ENCODE peak calls at places on chromosome 11, in nine cellular contexts. One of them, this sample, is unnamed.

GRCh38 chr11:67117176-67117575 is 1.9 kb upstream of the KDM2A start:
- DNase-seq in tibial artery: no peak
- DNase-seq in pancreas: no peak
- DNase-seq in esophagus squamous epithelium: no peak
- DNase-seq in type B pancreatic cell: no peak
- DNase-seq in tibial nerve: no peak
- DNase-seq in MCF 10A: no peak
- DNase-seq in GM12865: no peak
- DNase-seq in AG04450: no peak
- DNase-seq in this sample: no peak

GRCh38 chr11:91981995-91982394 is 242.6 kb upstream of the FAT3 start:
- DNase-seq in GM12865: no peak
- DNase-seq in esophagus squamous epithelium: no peak
- DNase-seq in tibial artery: peak
- DNase-seq in MCF 10A: peak
- DNase-seq in AG04450: peak
- DNase-seq in pancreas: no peak
- DNase-seq in tibial nerve: peak
- DNase-seq in type B pancreatic cell: no peak
- DNase-seq in this sample: no peak

GRCh38 chr11:1299621-1300020 is 9.8 kb downstream of the TOLLIP start:
- DNase-seq in tibial nerve: no peak
- DNase-seq in GM12865: no peak
- DNase-seq in tibial artery: no peak
- DNase-seq in MCF 10A: no peak
- DNase-seq in pancreas: peak
- DNase-seq in type B pancreatic cell: peak
- DNase-seq in AG04450: no peak
- DNase-seq in esophagus squamous epithelium: no peak
- DNase-seq in this sample: no peak

GRCh38 chr11:8219257-8220021 is 44.2 kb downstream of the LMO1 start:
- DNase-seq in MCF 10A: peak
- DNase-seq in tibial nerve: peak
- DNase-seq in AG04450: peak
- DNase-seq in tibial artery: no peak
- DNase-seq in pancreas: no peak
- DNase-seq in GM12865: peak
- DNase-seq in esophagus squamous epithelium: no peak
- DNase-seq in type B pancreatic cell: no peak
- DNase-seq in this sample: no peak

GRCh38 chr11:92703431-92703830 is 266.0 kb upstream of the MTNR1B start:
- DNase-seq in GM12865: no peak
- DNase-seq in type B pancreatic cell: no peak
- DNase-seq in tibial artery: no peak
- DNase-seq in pancreas: no peak
- DNase-seq in esophagus squamous epithelium: no peak
- DNase-seq in MCF 10A: no peak
- DNase-seq in AG04450: no peak
- DNase-seq in tibial nerve: no peak
- DNase-seq in this sample: no peak

GRCh38 chr11:77440678-77441077 is 33.2 kb downstream of the PAK1 start:
- DNase-seq in type B pancreatic cell: no peak
- DNase-seq in pancreas: no peak
- DNase-seq in AG04450: no peak
- DNase-seq in esophagus squamous epithelium: no peak
- DNase-seq in MCF 10A: no peak
- DNase-seq in tibial artery: no peak
- DNase-seq in tibial nerve: no peak
- DNase-seq in GM12865: no peak
- DNase-seq in this sample: no peak

GRCh38 chr11:72100462-72100861 is 2.6 kb downstream of the LAMTOR1 start:
- DNase-seq in tibial artery: no peak
- DNase-seq in MCF 10A: no peak
- DNase-seq in tibial nerve: no peak
- DNase-seq in GM12865: no peak
- DNase-seq in esophagus squamous epithelium: no peak
- DNase-seq in pancreas: no peak
- DNase-seq in type B pancreatic cell: no peak
- DNase-seq in AG04450: no peak
- DNase-seq in this sample: no peak

GRCh38 chr11:72013765-72014711 is 15.3 kb downstream of the IL18BP start:
- DNase-seq in esophagus squamous epithelium: no peak
- DNase-seq in pancreas: peak
- DNase-seq in tibial nerve: no peak
- DNase-seq in MCF 10A: no peak
- DNase-seq in tibial artery: peak
- DNase-seq in type B pancreatic cell: no peak
- DNase-seq in GM12865: no peak
- DNase-seq in AG04450: no peak
- DNase-seq in this sample: no peak

GRCh38 chr11:665062-665706 is 28.1 kb downstream of the DRD4 start:
- DNase-seq in pancreas: no peak
- DNase-seq in AG04450: no peak
- DNase-seq in MCF 10A: no peak
- DNase-seq in tibial artery: no peak
- DNase-seq in GM12865: no peak
- DNase-seq in type B pancreatic cell: no peak
- DNase-seq in esophagus squamous epithelium: no peak
- DNase-seq in tibial nerve: no peak
- DNase-seq in this sample: no peak

GRCh38 chr11:12144306-12145174 is 34.1 kb downstream of the MICAL2 start:
- DNase-seq in tibial artery: peak
- DNase-seq in GM12865: no peak
- DNase-seq in pancreas: no peak
- DNase-seq in type B pancreatic cell: no peak
- DNase-seq in tibial nerve: no peak
- DNase-seq in MCF 10A: no peak
- DNase-seq in AG04450: no peak
- DNase-seq in esophagus squamous epithelium: no peak
- DNase-seq in this sample: no peak

GRCh38 chr11:65478411-65479183 is 20.2 kb upstream of the MALAT1 start:
- DNase-seq in MCF 10A: no peak
- DNase-seq in pancreas: peak
- DNase-seq in AG04450: no peak
- DNase-seq in tibial artery: peak
- DNase-seq in tibial nerve: no peak
- DNase-seq in GM12865: no peak
- DNase-seq in esophagus squamous epithelium: no peak
- DNase-seq in type B pancreatic cell: no peak
- DNase-seq in this sample: no peak

GRCh38 chr11:126282742-126283591 is at the start of gene TIRAP:
- DNase-seq in MCF 10A: peak
- DNase-seq in esophagus squamous epithelium: no peak
- DNase-seq in tibial artery: peak
- DNase-seq in AG04450: no peak
- DNase-seq in GM12865: peak
- DNase-seq in pancreas: peak
- DNase-seq in type B pancreatic cell: no peak
- DNase-seq in tibial nerve: peak
- DNase-seq in this sample: peak

GRCh38 chr11:69052343-69053168 is 3.8 kb downstream of the TPCN2 start:
- DNase-seq in pancreas: no peak
- DNase-seq in MCF 10A: no peak
- DNase-seq in tibial nerve: no peak
- DNase-seq in esophagus squamous epithelium: no peak
- DNase-seq in type B pancreatic cell: no peak
- DNase-seq in tibial artery: no peak
- DNase-seq in AG04450: no peak
- DNase-seq in GM12865: peak
- DNase-seq in this sample: no peak

GRCh38 chr11:43515090-43515489 is 156.4 kb downstream of the TTC17 start:
- DNase-seq in GM12865: peak
- DNase-seq in tibial nerve: no peak
- DNase-seq in MCF 10A: no peak
- DNase-seq in AG04450: no peak
- DNase-seq in type B pancreatic cell: no peak
- DNase-seq in tibial artery: no peak
- DNase-seq in esophagus squamous epithelium: no peak
- DNase-seq in pancreas: no peak
- DNase-seq in this sample: no peak

GRCh38 chr11:123178166-123178565 is 16.9 kb downstream of the CLMP start:
- DNase-seq in AG04450: no peak
- DNase-seq in pancreas: no peak
- DNase-seq in tibial artery: no peak
- DNase-seq in GM12865: no peak
- DNase-seq in type B pancreatic cell: no peak
- DNase-seq in MCF 10A: no peak
- DNase-seq in esophagus squamous epithelium: no peak
- DNase-seq in tibial nerve: no peak
- DNase-seq in this sample: no peak

GRCh38 chr11:123173856-123174186 is 21.2 kb downstream of the CLMP start:
- DNase-seq in AG04450: no peak
- DNase-seq in tibial artery: no peak
- DNase-seq in esophagus squamous epithelium: no peak
- DNase-seq in type B pancreatic cell: no peak
- DNase-seq in tibial nerve: no peak
- DNase-seq in GM12865: no peak
- DNase-seq in pancreas: no peak
- DNase-seq in MCF 10A: no peak
- DNase-seq in this sample: no peak

GRCh38 chr11:123174196-123175183 is 20.6 kb downstream of the CLMP start:
- DNase-seq in GM12865: no peak
- DNase-seq in AG04450: peak
- DNase-seq in pancreas: no peak
- DNase-seq in MCF 10A: peak
- DNase-seq in esophagus squamous epithelium: no peak
- DNase-seq in tibial nerve: peak
- DNase-seq in type B pancreatic cell: no peak
- DNase-seq in tibial artery: peak
- DNase-seq in this sample: no peak

GRCh38 chr11:123179571-123179970 is 15.5 kb downstream of the CLMP start:
- DNase-seq in tibial artery: no peak
- DNase-seq in AG04450: no peak
- DNase-seq in tibial nerve: no peak
- DNase-seq in MCF 10A: no peak
- DNase-seq in esophagus squamous epithelium: no peak
- DNase-seq in pancreas: no peak
- DNase-seq in GM12865: no peak
- DNase-seq in type B pancreatic cell: no peak
- DNase-seq in this sample: no peak

DNA sequence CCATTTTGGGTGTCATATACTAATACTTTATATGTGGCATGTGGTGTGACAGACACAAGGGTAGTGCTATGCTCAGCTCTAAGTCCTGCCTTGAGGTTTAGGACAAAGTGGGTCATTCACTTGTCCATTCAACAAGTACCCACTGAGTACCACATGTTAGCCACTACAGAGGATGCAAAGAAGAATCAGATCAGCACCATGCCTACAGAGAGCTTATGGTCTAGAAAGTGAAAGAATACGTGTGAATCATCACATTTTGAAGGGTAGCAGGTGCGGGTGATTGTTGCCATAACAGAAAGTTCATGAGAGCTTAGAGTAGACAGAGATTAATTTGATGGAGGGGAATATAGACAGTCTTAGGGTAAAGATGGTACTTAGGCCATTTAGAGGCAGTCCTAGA is 18.3 kb downstream of the CLMP start:
- DNase-seq in AG04450: no peak
- DNase-seq in tibial artery: no peak
- DNase-seq in type B pancreatic cell: no peak
- DNase-seq in tibial nerve: no peak
- DNase-seq in GM12865: peak
- DNase-seq in esophagus squamous epithelium: no peak
- DNase-seq in MCF 10A: no peak
- DNase-seq in pancreas: no peak
- DNase-seq in this sample: no peak
- TF ChIP-seq CTCF in AG04450: no peak
- TF ChIP-seq CTCF in tibial artery: no peak
- TF ChIP-seq CTCF in type B pancreatic cell: no peak
- TF ChIP-seq CTCF in tibial nerve: no peak
- TF ChIP-seq CTCF in GM12865: no peak
- TF ChIP-seq CTCF in esophagus squamous epithelium: no peak
- TF ChIP-seq CTCF in MCF 10A: no peak
- TF ChIP-seq CTCF in pancreas: no peak
- TF ChIP-seq CTCF in this sample: no peak

GRCh38 chr11:119018074-119018938 is at the start of the genes RPS25 and TRAPPC4:
- DNase-seq in GM12865: peak
- DNase-seq in MCF 10A: peak
- DNase-seq in type B pancreatic cell: peak
- DNase-seq in tibial nerve: peak
- DNase-seq in esophagus squamous epithelium: peak
- DNase-seq in pancreas: peak
- DNase-seq in AG04450: peak
- DNase-seq in tibial artery: peak
- DNase-seq in this sample: peak
- TF ChIP-seq CTCF in GM12865: no peak
- TF ChIP-seq CTCF in MCF 10A: no peak
- TF ChIP-seq CTCF in type B pancreatic cell: no peak
- TF ChIP-seq CTCF in tibial nerve: no peak
- TF ChIP-seq CTCF in esophagus squamous epithelium: no peak
- TF ChIP-seq CTCF in pancreas: no peak
- TF ChIP-seq CTCF in AG04450: no peak
- TF ChIP-seq CTCF in tibial artery: no peak
- TF ChIP-seq CTCF in this sample: no peak

DNA sequence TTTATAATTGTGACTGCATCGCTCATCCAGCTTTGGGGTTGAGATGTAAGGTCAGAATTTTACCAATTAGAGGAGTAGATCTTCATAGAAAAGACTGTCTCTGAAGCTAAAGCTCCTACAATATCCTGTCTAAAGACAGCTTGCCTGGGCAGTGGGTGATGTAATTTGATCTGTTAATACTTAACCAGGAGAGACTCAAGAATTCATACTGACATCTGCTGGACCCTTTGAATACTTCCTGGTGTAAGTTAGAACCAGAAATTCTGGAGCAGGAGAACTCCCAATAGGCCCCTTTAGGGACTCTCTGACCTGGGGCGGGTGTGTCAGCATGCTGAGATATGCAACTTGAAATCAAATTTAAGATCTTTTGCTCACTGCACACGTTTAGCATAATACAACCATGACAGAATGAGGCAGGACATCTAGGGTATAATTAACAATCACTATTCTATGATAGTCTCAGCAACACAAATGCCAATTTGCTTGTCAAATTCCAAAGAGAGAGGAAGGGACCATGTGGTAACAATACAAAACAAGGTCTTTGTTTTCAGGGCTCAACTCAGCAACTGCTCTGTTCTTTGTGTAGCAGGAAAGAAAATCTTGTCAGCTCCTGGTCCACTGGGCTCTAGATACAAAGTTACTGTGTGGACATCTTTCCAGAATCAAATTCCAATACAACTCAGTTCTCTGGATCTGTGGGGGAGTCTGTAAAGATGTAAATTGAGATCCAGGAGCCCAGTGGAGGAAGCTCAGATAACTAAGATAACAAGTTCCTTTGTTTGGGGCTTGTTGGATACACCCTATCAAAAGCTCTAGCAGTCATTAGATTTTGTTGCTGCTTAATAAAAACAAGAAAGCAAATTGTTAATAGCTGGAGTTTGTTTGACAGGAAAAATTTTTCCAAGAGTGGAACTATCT is 144.0 kb downstream of the INSC start:
- DNase-seq in tibial artery: no peak
- DNase-seq in type B pancreatic cell: no peak
- DNase-seq in pancreas: no peak
- DNase-seq in esophagus squamous epithelium: no peak
- DNase-seq in AG04450: no peak
- DNase-seq in MCF 10A: peak
- DNase-seq in tibial nerve: no peak
- DNase-seq in GM12865: no peak
- DNase-seq in this sample: no peak
- TF ChIP-seq CTCF in tibial artery: no peak
- TF ChIP-seq CTCF in type B pancreatic cell: peak
- TF ChIP-seq CTCF in pancreas: no peak
- TF ChIP-seq CTCF in esophagus squamous epithelium: no peak
- TF ChIP-seq CTCF in AG04450: peak
- TF ChIP-seq CTCF in MCF 10A: peak
- TF ChIP-seq CTCF in tibial nerve: no peak
- TF ChIP-seq CTCF in GM12865: no peak
- TF ChIP-seq CTCF in this sample: no peak

GRCh38 chr11:102831128-102831708 is 12.2 kb downstream of the MMP3 start:
- DNase-seq in GM12865: peak
- DNase-seq in type B pancreatic cell: no peak
- DNase-seq in esophagus squamous epithelium: no peak
- DNase-seq in pancreas: peak
- DNase-seq in MCF 10A: no peak
- DNase-seq in tibial nerve: peak
- DNase-seq in tibial artery: no peak
- DNase-seq in AG04450: no peak
- DNase-seq in this sample: no peak
- TF ChIP-seq CTCF in GM12865: peak
- TF ChIP-seq CTCF in type B pancreatic cell: peak
- TF ChIP-seq CTCF in esophagus squamous epithelium: peak
- TF ChIP-seq CTCF in pancreas: peak
- TF ChIP-seq CTCF in MCF 10A: no peak
- TF ChIP-seq CTCF in tibial nerve: peak
- TF ChIP-seq CTCF in tibial artery: no peak
- TF ChIP-seq CTCF in AG04450: peak
- TF ChIP-seq CTCF in this sample: no peak

This sample was measured in natural killer cell.